ENCODE peak calls at places on chromosomes 16 and 17, in seven cellular contexts. D, E, R, W, H, P and Z are unnamed samples.

GRCh38 chr17:2214047-2214717 is 89.4 kb downstream of the SMG6 start:
- DNase-seq in D (no peak), E (no peak), R (peak), W (peak), H (peak), P (peak), Z (no peak)

GRCh38 chr17:74542727-74543383 is 3.1 kb downstream of the CD300C start:
- DNase-seq in D (peak), E (no peak), R (no peak), W (no peak), H (no peak), P (no peak), Z (no peak)

GRCh38 chr17:3639981-3640596 is 3.5 kb downstream of the CTNS start:
- DNase-seq in D (no peak), E (no peak), R (no peak), W (peak), H (no peak), P (no peak), Z (peak)

GRCh38 chr17:34781571-34782108 is 179.6 kb downstream of the CCT6B start:
- DNase-seq in D (no peak), E (no peak), R (no peak), W (no peak), H (peak), P (no peak), Z (no peak)

GRCh38 chr17:5541610-5542202 is 42.6 kb downstream of the NLRP1 start:
- DNase-seq in D (no peak), E (no peak), R (no peak), W (no peak), H (no peak), P (no peak), Z (no peak)

GRCh38 chr16:89409161-89409711 is 81.1 kb downstream of the ANKRD11 start:
- DNase-seq in D (no peak), E (no peak), R (peak), W (no peak), H (peak), P (no peak), Z (peak)

GRCh38 chr17:77869041-77869595 is 89.4 kb upstream of the TNRC6C start:
- DNase-seq in D (peak), E (no peak), R (no peak), W (no peak), H (no peak), P (no peak), Z (no peak)

GRCh38 chr17:67434061-67434525 is 57.0 kb downstream of the PITPNC1 start:
- DNase-seq in D (peak), E (no peak), R (peak), W (no peak), H (no peak), P (no peak), Z (no peak)